ENCODE peak calls at places on chromosomes 2 and 18, in five cellular contexts. Z, Q, H, I and U are unnamed samples. For H3K4me1, the result is how much of the 10 kb centered on the place peaks cover.

GRCh38 chr2:237473474-237474453 is 13.3 kb upstream of the MLPH start:
- DNase-seq in H (no peak), Q (peak), Z (peak), I (peak), U (no peak)

GRCh38 chr2:189199797-189200196 is 20.2 kb upstream of the COL5A2 start:
- DNase-seq in Z (no peak), I (no peak), Q (no peak), H (no peak), U (no peak)

GRCh38 chr2:148557844-148558436 is 86.6 kb upstream of the EPC2 start:
- DNase-seq in I (no peak), H (no peak), Z (no peak), Q (no peak), U (no peak)

GRCh38 chr2:134240061-134240460 is 13.8 kb upstream of the MGAT5 start:
- DNase-seq in Z (no peak), Q (no peak), I (no peak), H (no peak), U (no peak)

GRCh38 chr2:70685771-70686171 is 82.2 kb downstream of the ADD2 start:
- DNase-seq in I (no peak), Z (no peak), H (no peak), Q (peak), U (no peak)

GRCh38 chr2:209423562-209424541 is at the start of gene MAP2:
- DNase-seq in Q (peak), Z (peak), I (peak), H (peak), U (no peak)

GRCh38 chr2:45758018-45758417 is 106.5 kb downstream of the PRKCE start:
- DNase-seq in Q (no peak), I (no peak), H (no peak), Z (no peak), U (no peak)

GRCh38 chr2:231955758-231956472 is 5.6 kb upstream of the DIS3L2 start:
- DNase-seq in I (no peak), H (no peak), Z (no peak), Q (no peak), U (no peak)

GRCh38 chr18:50356036-50356945 is 18.6 kb upstream of the SKA1 start:
- DNase-seq in Q (no peak), H (no peak), I (no peak), Z (no peak), U (no peak)

GRCh38 chr18:75034937-75035336 is 174.0 kb downstream of the PTGR3 start:
- DNase-seq in H (no peak), I (no peak), Q (no peak), Z (no peak), U (no peak)

GRCh38 chr18:78998350-78999055 is 18.9 kb downstream of the SALL3 start:
- DNase-seq in Z (no peak), I (no peak), Q (no peak), H (no peak), U (no peak)

GRCh38 chr2:128445533-128445900 is 126.8 kb upstream of the HS6ST1 start:
- DNase-seq in I (no peak), Q (peak), H (no peak), Z (no peak), U (no peak)

GRCh38 chr2:21028021-21028947 is 15.6 kb downstream of the APOB start:
- DNase-seq in I (no peak), H (no peak), Z (no peak), Q (no peak), U (no peak)

GRCh38 chr2:21032338-21033236 is 11.3 kb downstream of the APOB start:
- DNase-seq in Z (no peak), H (no peak), I (no peak), Q (no peak), U (no peak)

GRCh38 chr2:21033237-21034155 is 10.4 kb downstream of the APOB start:
- DNase-seq in H (no peak), Z (no peak), Q (no peak), I (no peak), U (no peak)

GRCh38 chr2:21029519-21029918 is 14.4 kb downstream of the APOB start:
- DNase-seq in H (no peak), Q (no peak), Z (no peak), I (no peak), U (no peak)

DNA sequence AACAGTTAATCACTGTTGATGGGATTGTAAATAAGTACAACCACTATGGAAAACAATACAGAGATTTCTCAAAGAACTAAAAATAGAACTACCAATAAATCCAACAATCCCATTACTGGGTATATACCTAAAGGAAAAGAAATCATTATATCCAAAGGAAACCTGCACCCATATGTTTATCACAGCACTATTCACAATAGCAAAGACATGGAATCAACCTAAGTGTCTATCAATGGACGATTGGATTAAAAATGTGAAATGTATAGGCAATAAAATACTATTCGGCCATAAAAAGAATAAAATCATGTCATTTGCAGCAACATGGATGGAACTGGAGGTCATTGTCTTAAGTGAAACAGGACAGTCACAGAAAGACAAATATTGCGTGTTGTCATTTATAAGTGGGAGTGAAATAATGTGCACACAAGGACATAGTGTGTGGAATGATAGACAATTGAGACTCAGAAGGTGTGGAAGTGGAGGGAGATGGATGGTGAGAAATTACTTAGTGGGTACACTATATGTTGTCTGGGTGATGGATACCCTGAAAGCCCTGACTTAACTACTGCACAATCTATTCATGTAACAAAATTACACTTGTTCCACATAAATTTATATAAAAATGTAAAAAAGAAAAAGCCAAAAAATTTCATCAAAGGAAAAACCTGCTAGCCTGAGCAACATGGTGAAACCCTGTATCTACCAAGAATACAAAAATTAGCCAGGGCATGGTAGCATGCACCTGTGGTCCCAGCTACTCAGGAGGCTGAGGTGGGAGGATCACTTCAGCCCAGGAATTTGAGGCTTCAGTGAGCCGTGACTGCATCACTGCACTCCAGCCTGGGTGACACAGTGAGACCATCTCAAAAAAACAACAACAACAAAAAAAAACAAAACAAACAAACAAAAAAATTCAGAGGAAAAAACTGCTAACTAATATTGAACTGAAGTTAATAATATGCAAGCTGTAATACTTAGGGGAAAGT is 12.6 kb downstream of the APOB start:
- DNase-seq in I (no peak), Q (no peak), H (no peak), Z (no peak), U (no peak)
- H3K4me1 ChIP-seq in I (under half), Q (under half), H (under half), Z (under half), U (under half)

DNA sequence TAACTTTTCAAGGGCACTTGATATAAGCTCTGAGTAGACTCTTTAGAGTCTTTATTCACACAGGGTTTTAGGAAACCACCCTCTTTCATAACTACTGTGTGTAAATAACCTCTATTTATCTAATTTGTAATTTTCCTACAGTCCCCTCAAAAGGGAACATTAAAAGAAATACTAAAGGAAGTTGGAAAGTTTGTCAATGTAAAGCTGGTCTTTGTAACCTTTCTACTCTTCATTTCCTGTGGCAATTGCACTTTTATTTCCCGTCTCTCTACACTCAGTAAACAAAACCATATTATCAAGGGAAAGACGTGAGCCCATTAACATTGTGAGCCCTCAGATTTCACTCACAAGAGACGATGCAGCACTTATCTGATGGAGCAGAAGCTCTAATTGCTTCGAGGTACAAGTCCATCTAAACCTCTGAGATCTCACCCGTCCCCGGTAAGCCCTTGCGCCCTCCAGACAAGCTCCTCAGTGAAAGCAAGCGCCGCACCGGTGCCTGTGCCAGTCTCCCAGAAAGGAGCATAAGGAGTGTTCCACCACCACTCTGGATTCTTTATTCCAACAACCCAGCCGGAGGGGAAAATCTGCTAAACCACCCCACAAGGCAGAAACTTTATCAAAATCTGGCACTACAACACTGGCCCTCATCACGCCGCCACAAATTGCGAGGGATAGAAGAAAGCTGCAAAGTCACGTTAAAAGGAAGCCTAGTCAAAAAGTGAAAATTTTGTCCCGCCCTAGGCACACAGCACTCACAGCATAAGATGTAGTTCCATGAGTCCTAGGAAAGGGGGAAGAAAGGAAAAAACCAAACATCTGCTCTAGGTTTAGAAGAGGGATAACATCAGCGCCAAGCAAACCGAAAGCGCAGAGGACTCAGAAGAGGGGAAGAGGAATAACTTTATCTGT is 906 bp upstream of the HOXD1 start:
- DNase-seq in Z (no peak), Q (no peak), I (no peak), H (no peak), U (no peak)
- H3K27ac ChIP-seq in Z (no peak), Q (peak), I (no peak), H (no peak), U (peak)

DNA sequence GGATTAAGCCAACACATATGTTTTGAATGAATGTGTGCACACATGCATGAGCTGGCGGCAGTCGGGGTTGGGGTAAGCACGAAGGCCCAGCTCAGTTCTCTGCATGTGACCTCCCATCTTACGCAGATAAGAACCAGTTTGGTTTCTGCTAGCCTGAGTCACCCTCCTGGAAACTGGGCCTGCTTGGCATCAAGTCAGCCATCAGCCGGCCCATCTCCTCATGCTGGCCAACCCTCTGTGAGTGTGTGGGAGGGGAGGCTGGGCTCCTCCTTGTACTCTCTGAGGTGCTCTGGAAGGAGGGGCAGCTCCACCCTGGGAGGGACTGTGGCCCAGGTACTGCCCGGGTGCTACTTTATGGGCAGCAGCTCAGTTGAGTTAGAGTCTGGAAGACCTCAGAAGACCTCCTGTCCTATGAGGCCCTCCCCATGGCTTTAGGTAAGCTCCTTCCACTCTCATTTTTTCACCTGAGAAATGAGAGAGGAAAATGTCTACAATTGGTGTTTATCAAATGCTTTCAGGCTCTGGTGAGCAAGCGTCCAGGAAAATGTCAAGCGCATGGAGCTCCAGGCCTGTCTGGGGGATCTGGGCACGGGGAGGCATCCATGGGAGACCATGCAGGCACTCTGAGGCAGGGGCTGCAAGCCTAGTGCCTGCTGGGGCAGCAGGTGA is 9.7 kb upstream of the IL1RN start:
- DNase-seq in Q (no peak), Z (peak), I (peak), H (peak), U (peak)
- H3K4me1 ChIP-seq in Q (under half), Z (under half), I (under half), H (under half), U (under half)

DNA sequence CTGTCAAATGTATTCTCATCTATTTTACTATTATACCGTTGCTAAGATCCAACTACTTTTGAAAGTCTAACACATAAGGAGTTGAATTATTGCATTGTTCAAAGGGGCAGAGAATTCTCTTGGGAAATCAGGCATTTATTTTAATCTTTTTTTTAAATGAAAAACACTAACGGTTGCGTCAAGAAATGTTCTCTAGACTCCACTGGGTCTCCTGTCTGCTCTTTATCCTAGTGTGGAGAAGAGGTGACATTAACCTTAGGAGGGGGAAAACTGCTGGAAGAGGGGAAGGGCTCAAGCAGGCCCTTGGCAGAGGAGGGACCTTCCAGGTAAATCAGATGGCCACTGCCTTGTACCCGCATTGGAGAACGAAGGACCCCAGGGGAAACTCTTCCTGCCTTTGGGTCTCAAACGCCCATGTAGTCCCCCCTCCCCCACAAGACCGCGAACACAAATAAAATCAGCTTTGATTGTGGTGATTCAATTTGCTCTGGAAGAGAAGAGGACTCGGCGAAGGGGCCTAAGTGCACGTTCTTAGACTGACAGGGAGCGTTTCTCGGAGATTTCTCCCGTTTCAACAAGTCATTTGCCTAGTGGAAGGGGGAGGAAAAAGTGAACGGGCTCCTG is 1.1 kb upstream of the APCDD1 start:
- DNase-seq in H (peak), Q (no peak), I (no peak), Z (no peak), U (no peak)
- H3K27ac ChIP-seq in H (no peak), Q (peak), I (no peak), Z (no peak), U (peak)